ENCODE peak calls at places on chromosome 17, in five cellular contexts. Z is ovary, N is adrenal gland, Y is heart left ventricle, O is uterus. M is an unnamed sample.

GRCh38 chr17:51617876-51618455 is 357.6 kb downstream of the UTP18 start:
- DNase-seq in Z (no peak), N (no peak), Y (no peak), O (no peak), M (no peak)

GRCh38 chr17:63579633-63580032 is 21.1 kb upstream of the TACO1 start:
- DNase-seq in Z (no peak), N (no peak), Y (no peak), O (no peak), M (no peak)

GRCh38 chr17:19331134-19331533 is 31.4 kb downstream of the B9D1 start:
- DNase-seq in Z (peak; percentile 23), N (no peak), Y (no peak), O (peak; percentile 16), M (no peak)

GRCh38 chr17:17351901-17352781 is 49.0 kb downstream of the NT5M start:
- DNase-seq in Z (peak; percentile 65), N (no peak), Y (peak; percentile 73), O (no peak), M (peak; percentile 50)

GRCh38 chr17:73746314-73747073 is 102.2 kb upstream of the SDK2 start:
- DNase-seq in Z (no peak), N (no peak), Y (no peak), O (no peak), M (no peak)

GRCh38 chr17:4599505-4600281 is 15.4 kb downstream of the SMTNL2 start:
- DNase-seq in Z (peak; percentile 93), N (peak; percentile 36), Y (peak; percentile 79), O (peak; percentile 87), M (no peak)

GRCh38 chr17:17837380-17837821 is 615 bp upstream of the SREBF1 start:
- DNase-seq in Z (peak; percentile 43), N (peak; percentile 71), Y (peak; percentile 79), O (peak; percentile 62), M (peak; percentile 43)

GRCh38 chr17:9451919-9452318 is 123.7 kb downstream of the STX8 start:
- DNase-seq in Z (no peak), N (no peak), Y (no peak), O (no peak), M (no peak)

GRCh38 chr17:58643147-58643546 is 48.7 kb downstream of the TEX14 start:
- DNase-seq in Z (no peak), N (no peak), Y (no peak), O (no peak), M (no peak)

GRCh38 chr17:31674305-31674704 is 184.7 kb downstream of the COPRS start:
- DNase-seq in Z (no peak), N (no peak), Y (no peak), O (no peak), M (no peak)

DNA sequence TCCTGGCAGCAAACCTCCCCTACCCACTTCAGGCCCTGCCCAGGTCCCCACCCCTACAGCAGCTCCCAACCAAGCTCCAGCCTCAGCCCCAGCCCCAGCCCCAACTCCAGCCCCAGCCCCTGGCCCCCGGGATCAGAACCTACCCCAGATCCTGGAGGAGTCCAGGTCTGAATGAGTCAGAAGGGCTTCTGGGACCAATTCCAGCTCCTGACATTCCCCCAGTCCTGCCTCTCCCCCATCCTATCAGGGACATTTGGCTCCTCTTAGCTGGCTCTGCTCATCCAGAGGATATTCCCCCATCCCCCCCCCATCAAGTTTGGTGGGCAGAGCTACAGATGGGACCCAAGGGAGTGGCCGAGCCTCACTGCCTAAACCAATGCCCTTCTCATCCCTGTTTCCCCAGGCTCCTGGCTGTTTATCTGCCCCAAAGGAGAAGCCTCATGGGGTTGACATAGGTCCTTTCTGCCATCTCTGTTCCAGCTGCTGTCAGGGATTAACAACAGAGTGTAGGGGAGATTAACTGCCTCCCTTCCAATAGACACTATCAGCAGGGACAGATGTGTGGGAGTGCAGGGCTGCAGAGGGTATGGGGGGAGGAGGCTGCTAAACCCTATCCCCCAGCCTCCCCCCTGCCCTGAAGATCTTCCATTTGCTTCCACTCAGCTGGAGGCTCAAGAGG is 16.5 kb downstream of the CNTNAP1 start:
- DNase-seq in Z (peak; percentile 84), N (peak; percentile 86), Y (peak; percentile 60), O (peak; percentile 86), M (no peak)
- TF ChIP-seq POLR2A in Z (no peak), N (no peak), Y (no peak), O (no peak), M (no peak)

GRCh38 chr17:77666881-77667395 is 291.6 kb upstream of the TNRC6C start:
- DNase-seq in Z (no peak), N (no peak), Y (no peak), O (no peak), M (no peak)
- TF ChIP-seq POLR2A in Z (no peak), N (no peak), Y (no peak), O (no peak), M (no peak)

GRCh38 chr17:29293890-29294579 is at the start of gene NUFIP2:
- DNase-seq in Z (peak; percentile 100), N (peak; percentile 99), Y (peak; percentile 100), O (peak; percentile 99), M (peak; percentile 100)

GRCh38 chr17:29292071-29292991 is 1.6 kb downstream of the NUFIP2 start:
- DNase-seq in Z (peak; percentile 81), N (peak; percentile 63), Y (peak; percentile 69), O (peak; percentile 70), M (peak; percentile 79)

GRCh38 chr17:29291163-29291752 is 2.7 kb downstream of the NUFIP2 start:
- DNase-seq in Z (no peak), N (no peak), Y (no peak), O (no peak), M (no peak)

GRCh38 chr17:29294580-29294900 is 592 bp upstream of the NUFIP2 start:
- DNase-seq in Z (no peak), N (no peak), Y (no peak), O (no peak), M (no peak)

DNA sequence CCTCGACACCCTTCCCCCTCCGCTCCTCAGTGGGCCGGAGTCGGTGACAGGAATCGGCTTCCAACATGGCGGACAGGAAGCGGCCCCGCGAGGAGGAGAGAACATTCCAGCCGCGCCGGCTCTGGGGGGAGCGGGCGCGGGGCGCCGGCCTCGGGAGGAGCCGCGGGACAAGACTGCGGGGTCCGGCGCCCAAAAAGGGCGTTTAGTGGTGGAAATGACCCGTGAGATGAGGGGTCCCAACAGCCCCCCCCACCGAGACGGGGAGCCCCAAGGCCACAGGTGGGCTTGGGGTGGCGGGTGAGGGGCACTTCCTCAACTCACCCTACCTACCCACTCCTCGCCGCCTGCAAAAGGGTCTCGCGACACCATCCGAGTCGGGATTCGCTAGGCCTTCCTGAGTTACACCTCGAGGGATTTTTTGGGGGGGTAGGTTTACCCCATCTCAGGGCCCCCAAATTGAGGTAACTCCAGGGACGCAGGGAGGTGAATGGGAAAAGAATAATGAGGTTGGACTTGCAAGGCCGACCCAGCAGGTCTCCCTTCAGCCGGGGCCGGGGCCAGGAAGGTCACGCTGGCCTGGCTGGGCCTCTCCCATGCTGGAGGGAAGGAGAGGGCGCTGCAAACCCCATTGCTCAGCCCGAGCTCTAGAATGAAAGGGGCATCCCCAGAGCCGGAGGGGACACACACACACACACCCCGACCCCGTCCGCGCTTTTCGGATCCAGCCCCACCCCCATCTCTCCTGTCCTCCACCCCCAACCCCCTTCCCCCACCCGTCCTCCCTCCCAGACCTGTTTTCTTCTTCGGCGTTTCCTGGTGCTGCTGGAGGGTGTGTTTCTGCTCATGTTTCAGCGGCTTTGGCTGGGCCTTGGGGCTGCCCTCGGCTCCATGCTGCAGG is 707 bp downstream of the NUFIP2 start:
- DNase-seq in Z (peak; percentile 78), N (peak; percentile 75), Y (peak; percentile 74), O (peak; percentile 58), M (peak; percentile 81)
- TF ChIP-seq POLR2A in Z (no peak), N (no peak), Y (no peak), O (no peak), M (peak; percentile 31)

DNA sequence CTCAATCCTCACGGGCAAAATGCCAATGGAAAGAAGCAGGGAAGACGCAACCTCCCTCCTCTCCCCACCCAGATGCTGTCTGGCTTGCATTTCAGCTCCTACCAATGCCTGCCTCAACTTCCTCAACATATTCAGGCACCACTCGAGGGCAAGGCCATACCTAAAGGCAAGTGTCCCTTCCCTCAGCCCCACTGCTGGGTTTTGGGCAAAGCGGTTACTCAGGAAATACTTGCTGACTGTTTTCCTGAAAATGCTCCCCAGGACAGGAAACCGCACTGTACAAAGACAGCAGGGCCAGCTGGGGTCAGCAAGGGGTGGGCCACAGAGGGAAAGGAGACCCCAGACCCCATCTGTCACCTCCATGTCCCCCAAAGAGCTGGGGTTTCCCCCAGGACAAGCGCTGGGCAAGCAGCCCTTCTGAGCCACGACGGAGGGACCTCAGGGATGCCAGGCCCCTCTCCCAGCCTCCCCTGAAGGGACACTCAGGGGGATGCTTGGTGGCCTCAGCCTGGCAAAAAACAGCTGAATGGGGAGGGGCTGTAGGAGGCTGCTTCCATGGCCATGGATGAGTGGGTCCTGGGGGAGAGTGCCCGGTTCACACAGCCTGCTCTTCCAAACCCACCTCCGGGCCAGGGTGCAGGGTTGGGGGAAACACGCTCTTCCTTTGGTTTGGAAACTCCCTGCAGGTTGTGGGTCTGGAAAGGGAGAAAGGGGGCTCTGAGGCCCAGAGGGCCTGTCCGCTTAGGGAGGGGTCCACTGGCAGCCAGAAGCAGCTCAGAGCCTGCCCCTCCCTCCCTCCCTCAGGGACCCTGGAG is 47.9 kb upstream of the DOC2B start:
- DNase-seq in Z (peak; percentile 25), N (peak; percentile 6), Y (peak; percentile 19), O (no peak), M (peak; percentile 9)
- TF ChIP-seq POLR2A in Z (no peak), N (no peak), Y (no peak), O (no peak), M (no peak)

GRCh38 chr17:40817103-40817682 is 5.2 kb downstream of the KRT10 start:
- DNase-seq in Z (no peak), N (no peak), Y (no peak), O (no peak), M (no peak)
- TF ChIP-seq POLR2A in Z (no peak), N (no peak), Y (no peak), O (no peak), M (no peak)

DNA sequence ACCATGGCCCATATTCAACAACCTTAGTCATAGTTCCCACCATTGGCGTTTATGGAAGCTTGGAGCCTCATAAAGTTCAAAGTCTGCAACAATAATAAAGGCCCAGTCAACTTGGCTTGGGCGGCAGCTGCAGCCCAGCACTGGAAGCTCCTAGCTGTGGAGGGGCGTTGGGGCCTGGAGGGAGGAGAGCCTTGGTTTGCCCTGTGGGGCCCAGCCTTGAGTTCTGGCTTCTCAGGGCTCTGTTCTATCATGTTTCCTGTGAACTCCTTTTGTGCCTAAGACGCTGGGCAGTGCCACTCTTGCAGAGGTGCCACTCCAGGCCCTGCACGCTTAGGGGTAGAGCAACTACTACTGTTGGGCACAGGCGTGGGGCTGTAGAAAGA is 927 bp upstream of the ENGASE start:
- DNase-seq in Z (peak; percentile 28), N (no peak), Y (no peak), O (no peak), M (no peak)
- TF ChIP-seq POLR2A in Z (no peak), N (no peak), Y (no peak), O (no peak), M (no peak)

DNA sequence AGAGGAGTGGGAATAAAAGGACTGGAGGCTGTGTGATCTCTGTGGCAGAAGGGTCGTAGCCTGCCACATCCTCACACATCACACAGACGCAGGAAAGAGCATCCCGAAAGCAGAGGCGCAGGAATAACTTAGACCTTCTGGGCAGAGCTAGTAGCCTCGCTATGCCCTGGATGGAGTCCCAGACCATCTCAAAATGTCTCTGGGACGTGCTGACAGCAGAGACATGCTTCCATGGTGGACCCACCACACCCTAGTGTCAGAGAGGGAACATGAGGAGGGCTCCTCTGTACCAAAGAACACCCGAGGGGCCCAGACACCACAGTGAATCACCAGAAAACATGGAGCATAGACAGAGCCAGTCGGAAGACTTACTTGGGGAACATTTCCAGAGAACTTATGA is 29.6 kb upstream of the FAAP100 start:
- DNase-seq in Z (no peak), N (no peak), Y (no peak), O (no peak), M (no peak)
- TF ChIP-seq POLR2A in Z (no peak), N (no peak), Y (no peak), O (no peak), M (no peak)